ENCODE peak calls at places on chromosomes 11 and 22, in nine cellular contexts. One of them, this sample, is unnamed.

GRCh38 chr11:72649215-72649976 is 24.8 kb downstream of the PDE2A start:
- DNase-seq in GM12878: no peak
- DNase-seq in PC-3: no peak
- DNase-seq in skeletal muscle cell: no peak
- DNase-seq in BE2C: no peak
- DNase-seq in right lobe of liver: no peak
- DNase-seq in tibial artery: no peak
- DNase-seq in H7: no peak
- DNase-seq in effector memory CD4-positive, alpha-beta T cell: no peak
- DNase-seq in this sample: no peak

GRCh38 chr22:31241936-31242335 is 29.8 kb downstream of the LIMK2 start:
- DNase-seq in effector memory CD4-positive, alpha-beta T cell: no peak
- DNase-seq in tibial artery: no peak
- DNase-seq in right lobe of liver: no peak
- DNase-seq in GM12878: no peak
- DNase-seq in BE2C: no peak
- DNase-seq in PC-3: no peak
- DNase-seq in skeletal muscle cell: no peak
- DNase-seq in H7: no peak
- DNase-seq in this sample: no peak

GRCh38 chr22:29339381-29340235 is 24.1 kb upstream of the RASL10A start:
- DNase-seq in right lobe of liver: no peak
- DNase-seq in effector memory CD4-positive, alpha-beta T cell: no peak
- DNase-seq in tibial artery: no peak
- DNase-seq in PC-3: peak
- DNase-seq in BE2C: no peak
- DNase-seq in H7: peak
- DNase-seq in skeletal muscle cell: no peak
- DNase-seq in GM12878: no peak
- DNase-seq in this sample: no peak

GRCh38 chr22:20196094-20196840 is 45.4 kb upstream of the CCDC188 start:
- DNase-seq in effector memory CD4-positive, alpha-beta T cell: no peak
- DNase-seq in BE2C: no peak
- DNase-seq in PC-3: no peak
- DNase-seq in H7: peak
- DNase-seq in tibial artery: no peak
- DNase-seq in GM12878: no peak
- DNase-seq in right lobe of liver: no peak
- DNase-seq in skeletal muscle cell: no peak
- DNase-seq in this sample: no peak

GRCh38 chr22:19055801-19056200 is 66.4 kb downstream of the DGCR2 start:
- DNase-seq in PC-3: no peak
- DNase-seq in GM12878: no peak
- DNase-seq in H7: peak
- DNase-seq in BE2C: no peak
- DNase-seq in right lobe of liver: no peak
- DNase-seq in effector memory CD4-positive, alpha-beta T cell: no peak
- DNase-seq in skeletal muscle cell: no peak
- DNase-seq in tibial artery: no peak
- DNase-seq in this sample: no peak

GRCh38 chr11:120125005-120125404 is 12.9 kb downstream of the TRIM29 start:
- DNase-seq in PC-3: peak
- DNase-seq in BE2C: peak
- DNase-seq in skeletal muscle cell: no peak
- DNase-seq in H7: no peak
- DNase-seq in GM12878: no peak
- DNase-seq in tibial artery: peak
- DNase-seq in right lobe of liver: no peak
- DNase-seq in effector memory CD4-positive, alpha-beta T cell: no peak
- DNase-seq in this sample: no peak

GRCh38 chr11:128501576-128502549 is 85.5 kb downstream of the ETS1 start:
- DNase-seq in right lobe of liver: no peak
- DNase-seq in H7: no peak
- DNase-seq in GM12878: no peak
- DNase-seq in tibial artery: no peak
- DNase-seq in skeletal muscle cell: peak
- DNase-seq in effector memory CD4-positive, alpha-beta T cell: no peak
- DNase-seq in PC-3: peak
- DNase-seq in BE2C: no peak
- DNase-seq in this sample: no peak

GRCh38 chr11:68406318-68407313 is 53.9 kb upstream of the PPP6R3 start:
- DNase-seq in BE2C: no peak
- DNase-seq in PC-3: no peak
- DNase-seq in right lobe of liver: no peak
- DNase-seq in H7: no peak
- DNase-seq in GM12878: no peak
- DNase-seq in tibial artery: no peak
- DNase-seq in skeletal muscle cell: no peak
- DNase-seq in effector memory CD4-positive, alpha-beta T cell: no peak
- DNase-seq in this sample: no peak

GRCh38 chr22:46002757-46003270 is 25.9 kb upstream of the WNT7B start:
- DNase-seq in skeletal muscle cell: no peak
- DNase-seq in GM12878: no peak
- DNase-seq in right lobe of liver: no peak
- DNase-seq in tibial artery: no peak
- DNase-seq in BE2C: no peak
- DNase-seq in H7: no peak
- DNase-seq in PC-3: peak
- DNase-seq in effector memory CD4-positive, alpha-beta T cell: no peak
- DNase-seq in this sample: peak

GRCh38 chr11:1693327-1694063 is 3.5 kb upstream of the KRTAP5-6 start:
- DNase-seq in right lobe of liver: peak
- DNase-seq in BE2C: peak
- DNase-seq in effector memory CD4-positive, alpha-beta T cell: peak
- DNase-seq in H7: peak
- DNase-seq in skeletal muscle cell: peak
- DNase-seq in PC-3: peak
- DNase-seq in tibial artery: peak
- DNase-seq in GM12878: no peak
- DNase-seq in this sample: peak
- H3K4me3 ChIP-seq in right lobe of liver: peak
- H3K4me3 ChIP-seq in BE2C: peak
- H3K4me3 ChIP-seq in effector memory CD4-positive, alpha-beta T cell: no peak
- H3K4me3 ChIP-seq in H7: peak
- H3K4me3 ChIP-seq in skeletal muscle cell: peak
- H3K4me3 ChIP-seq in PC-3: peak
- H3K4me3 ChIP-seq in tibial artery: peak
- H3K4me3 ChIP-seq in GM12878: no peak
- H3K4me3 ChIP-seq in this sample: peak

GRCh38 chr11:11845066-11845465 is 3.3 kb downstream of the USP47 start:
- DNase-seq in right lobe of liver: no peak
- DNase-seq in skeletal muscle cell: no peak
- DNase-seq in H7: no peak
- DNase-seq in effector memory CD4-positive, alpha-beta T cell: no peak
- DNase-seq in PC-3: peak
- DNase-seq in BE2C: no peak
- DNase-seq in GM12878: no peak
- DNase-seq in tibial artery: no peak
- DNase-seq in this sample: no peak
- H3K4me3 ChIP-seq in right lobe of liver: no peak
- H3K4me3 ChIP-seq in skeletal muscle cell: no peak
- H3K4me3 ChIP-seq in H7: no peak
- H3K4me3 ChIP-seq in effector memory CD4-positive, alpha-beta T cell: no peak
- H3K4me3 ChIP-seq in PC-3: peak
- H3K4me3 ChIP-seq in BE2C: no peak
- H3K4me3 ChIP-seq in GM12878: peak
- H3K4me3 ChIP-seq in tibial artery: no peak
- H3K4me3 ChIP-seq in this sample: peak

DNA sequence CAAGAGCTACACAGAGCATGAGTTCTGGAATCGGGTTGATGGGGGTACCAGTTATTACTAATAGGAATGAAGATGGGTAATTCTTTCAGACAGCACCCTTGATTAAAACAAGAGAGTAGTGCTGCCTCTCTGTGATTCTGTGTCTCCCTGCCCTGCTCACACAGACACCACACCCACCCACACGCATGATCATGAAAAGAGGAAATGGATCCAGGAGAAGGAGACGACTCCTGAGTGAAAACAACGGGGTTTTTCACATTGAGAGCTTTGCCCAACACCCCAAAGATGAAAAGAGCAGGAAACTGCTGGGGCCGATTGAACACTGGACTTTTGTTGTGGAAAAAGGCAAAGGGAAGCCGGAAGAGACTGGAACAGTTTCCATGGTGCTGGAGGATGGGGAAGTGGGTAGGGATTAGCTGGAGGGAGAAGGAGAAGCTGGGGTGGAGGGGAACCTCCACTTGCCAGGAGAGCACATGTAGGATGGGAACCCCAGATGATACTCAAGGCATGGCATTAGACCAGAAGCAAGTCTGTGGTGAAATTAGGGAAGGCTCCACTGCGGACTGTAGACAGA is 5.2 kb upstream of the SLC43A3 start:
- DNase-seq in GM12878: no peak
- DNase-seq in BE2C: no peak
- DNase-seq in right lobe of liver: no peak
- DNase-seq in tibial artery: no peak
- DNase-seq in H7: no peak
- DNase-seq in effector memory CD4-positive, alpha-beta T cell: no peak
- DNase-seq in PC-3: no peak
- DNase-seq in skeletal muscle cell: no peak
- DNase-seq in this sample: no peak
- H3K4me3 ChIP-seq in GM12878: no peak
- H3K4me3 ChIP-seq in BE2C: no peak
- H3K4me3 ChIP-seq in right lobe of liver: no peak
- H3K4me3 ChIP-seq in tibial artery: no peak
- H3K4me3 ChIP-seq in H7: no peak
- H3K4me3 ChIP-seq in effector memory CD4-positive, alpha-beta T cell: no peak
- H3K4me3 ChIP-seq in PC-3: no peak
- H3K4me3 ChIP-seq in skeletal muscle cell: no peak
- H3K4me3 ChIP-seq in this sample: no peak

DNA sequence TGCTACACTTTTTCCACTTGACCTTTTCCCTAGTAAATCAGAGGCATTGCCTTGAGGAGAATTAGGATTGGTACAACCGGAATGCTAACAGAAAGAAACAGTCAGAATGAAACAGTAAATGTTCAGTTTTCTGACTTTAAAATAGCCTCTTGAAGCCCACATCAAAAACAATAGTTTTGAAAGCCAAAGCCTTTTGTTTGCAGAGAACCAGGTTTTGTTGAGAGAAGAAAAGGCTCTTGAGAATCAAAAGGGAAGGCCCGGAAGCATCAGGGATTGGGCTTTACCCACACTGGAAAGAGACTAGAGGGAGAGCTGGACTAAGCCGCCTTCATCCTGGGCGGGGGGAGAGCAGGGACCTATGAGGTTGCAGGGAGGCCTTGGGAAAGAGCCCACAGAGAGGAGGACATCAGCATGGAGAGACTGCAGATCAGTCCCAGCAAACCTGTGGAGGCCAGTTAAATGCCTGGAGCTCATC is 12.4 kb downstream of the ADM start:
- DNase-seq in GM12878: no peak
- DNase-seq in tibial artery: no peak
- DNase-seq in right lobe of liver: no peak
- DNase-seq in PC-3: no peak
- DNase-seq in skeletal muscle cell: no peak
- DNase-seq in effector memory CD4-positive, alpha-beta T cell: no peak
- DNase-seq in BE2C: no peak
- DNase-seq in H7: no peak
- DNase-seq in this sample: no peak
- H3K4me3 ChIP-seq in GM12878: peak
- H3K4me3 ChIP-seq in tibial artery: no peak
- H3K4me3 ChIP-seq in right lobe of liver: no peak
- H3K4me3 ChIP-seq in PC-3: no peak
- H3K4me3 ChIP-seq in skeletal muscle cell: no peak
- H3K4me3 ChIP-seq in effector memory CD4-positive, alpha-beta T cell: no peak
- H3K4me3 ChIP-seq in BE2C: no peak
- H3K4me3 ChIP-seq in H7: no peak
- H3K4me3 ChIP-seq in this sample: no peak

GRCh38 chr11:18700375-18700774 is 1.8 kb downstream of the TMEM86A start:
- DNase-seq in GM12878: no peak
- DNase-seq in PC-3: peak
- DNase-seq in effector memory CD4-positive, alpha-beta T cell: no peak
- DNase-seq in H7: no peak
- DNase-seq in skeletal muscle cell: no peak
- DNase-seq in tibial artery: no peak
- DNase-seq in right lobe of liver: no peak
- DNase-seq in BE2C: no peak
- DNase-seq in this sample: no peak

GRCh38 chr11:18698341-18699268 is at the start of gene TMEM86A:
- DNase-seq in skeletal muscle cell: peak
- DNase-seq in effector memory CD4-positive, alpha-beta T cell: peak
- DNase-seq in PC-3: peak
- DNase-seq in tibial artery: peak
- DNase-seq in GM12878: no peak
- DNase-seq in BE2C: peak
- DNase-seq in right lobe of liver: peak
- DNase-seq in H7: peak
- DNase-seq in this sample: peak

GRCh38 chr11:18699269-18699596 is 654 bp downstream of the TMEM86A start:
- DNase-seq in H7: no peak
- DNase-seq in skeletal muscle cell: no peak
- DNase-seq in tibial artery: no peak
- DNase-seq in right lobe of liver: no peak
- DNase-seq in GM12878: no peak
- DNase-seq in BE2C: no peak
- DNase-seq in effector memory CD4-positive, alpha-beta T cell: no peak
- DNase-seq in PC-3: no peak
- DNase-seq in this sample: no peak

GRCh38 chr11:18700872-18701271 is 2.3 kb downstream of the TMEM86A start:
- DNase-seq in BE2C: no peak
- DNase-seq in skeletal muscle cell: no peak
- DNase-seq in right lobe of liver: no peak
- DNase-seq in tibial artery: no peak
- DNase-seq in effector memory CD4-positive, alpha-beta T cell: no peak
- DNase-seq in H7: no peak
- DNase-seq in PC-3: no peak
- DNase-seq in GM12878: no peak
- DNase-seq in this sample: no peak

DNA sequence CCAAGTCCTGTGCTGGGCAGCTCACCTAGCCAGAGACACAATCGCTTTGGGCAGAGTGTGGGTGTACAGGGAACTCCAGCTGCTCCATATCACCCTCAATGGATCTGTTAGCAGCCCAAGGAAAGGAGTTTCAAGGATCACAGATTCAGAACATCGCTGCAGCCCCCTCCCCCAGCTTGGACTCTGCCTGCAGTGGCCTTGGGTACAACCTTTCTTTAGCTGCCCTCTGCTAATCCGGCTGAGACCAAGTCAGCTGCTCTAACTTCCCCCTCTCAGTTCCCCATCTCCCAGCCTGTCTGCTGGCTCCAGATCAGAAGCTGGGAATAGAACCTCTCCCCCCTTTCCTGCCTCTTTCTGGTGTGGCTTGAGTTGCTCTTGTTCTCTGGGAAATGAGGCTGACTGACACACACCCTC is 1.3 kb downstream of the TMEM86A start:
- DNase-seq in H7: no peak
- DNase-seq in right lobe of liver: no peak
- DNase-seq in skeletal muscle cell: no peak
- DNase-seq in GM12878: no peak
- DNase-seq in tibial artery: peak
- DNase-seq in BE2C: no peak
- DNase-seq in effector memory CD4-positive, alpha-beta T cell: no peak
- DNase-seq in PC-3: no peak
- DNase-seq in this sample: no peak
- H3K4me3 ChIP-seq in H7: no peak
- H3K4me3 ChIP-seq in right lobe of liver: no peak
- H3K4me3 ChIP-seq in skeletal muscle cell: no peak
- H3K4me3 ChIP-seq in GM12878: no peak
- H3K4me3 ChIP-seq in tibial artery: peak
- H3K4me3 ChIP-seq in BE2C: no peak
- H3K4me3 ChIP-seq in effector memory CD4-positive, alpha-beta T cell: no peak
- H3K4me3 ChIP-seq in PC-3: peak
- H3K4me3 ChIP-seq in this sample: peak

GRCh38 chr22:50304528-50305392 is 2.7 kb downstream of the PLXNB2 start:
- DNase-seq in tibial artery: peak
- DNase-seq in BE2C: no peak
- DNase-seq in effector memory CD4-positive, alpha-beta T cell: no peak
- DNase-seq in skeletal muscle cell: no peak
- DNase-seq in right lobe of liver: no peak
- DNase-seq in GM12878: no peak
- DNase-seq in H7: no peak
- DNase-seq in PC-3: peak
- DNase-seq in this sample: no peak
- H3K4me3 ChIP-seq in tibial artery: peak
- H3K4me3 ChIP-seq in BE2C: no peak
- H3K4me3 ChIP-seq in effector memory CD4-positive, alpha-beta T cell: no peak
- H3K4me3 ChIP-seq in skeletal muscle cell: peak
- H3K4me3 ChIP-seq in right lobe of liver: peak
- H3K4me3 ChIP-seq in GM12878: peak
- H3K4me3 ChIP-seq in H7: no peak
- H3K4me3 ChIP-seq in PC-3: peak
- H3K4me3 ChIP-seq in this sample: peak

This sample was measured in psoas muscle.